ENCODE peak calls at places on chromosomes 2 and 18, in six cellular contexts. One of them, this sample, is unnamed.
A peak's percentile ranks its signal among the peaks of the same experiment; 100 is the strongest.

GRCh38 chr2:242053921-242054320 is 184.4 kb downstream of the RTP5 start:
- DNase-seq in SK-N-SH: no peak
- DNase-seq in HepG2: no peak
- DNase-seq in K562: no peak
- DNase-seq in H1: no peak
- DNase-seq in GM12878: no peak
- DNase-seq in this sample: no peak

GRCh38 chr2:197011033-197011432 is 84.5 kb upstream of the PGAP1 start:
- DNase-seq in SK-N-SH: no peak
- DNase-seq in HepG2: no peak
- DNase-seq in K562: no peak
- DNase-seq in H1: no peak
- DNase-seq in GM12878: no peak
- DNase-seq in this sample: no peak

GRCh38 chr2:32068-32467 is 14.2 kb downstream of the FAM110C start:
- DNase-seq in SK-N-SH: no peak
- DNase-seq in HepG2: no peak
- DNase-seq in K562: no peak
- DNase-seq in H1: no peak
- DNase-seq in GM12878: no peak
- DNase-seq in this sample: no peak

GRCh38 chr18:29882620-29883019 is 1159.9 kb downstream of the DSC3 start:
- DNase-seq in SK-N-SH: no peak
- DNase-seq in HepG2: no peak
- DNase-seq in K562: no peak
- DNase-seq in H1: no peak
- DNase-seq in GM12878: no peak
- DNase-seq in this sample: no peak

GRCh38 chr18:27413495-27414401 is 228.6 kb upstream of the CHST9 start:
- DNase-seq in SK-N-SH: no peak
- DNase-seq in HepG2: no peak
- DNase-seq in K562: no peak
- DNase-seq in H1: no peak
- DNase-seq in GM12878: no peak
- DNase-seq in this sample: no peak

GRCh38 chr18:49728542-49728941 is 84.8 kb downstream of the ACAA2 start:
- DNase-seq in SK-N-SH: peak; percentile 48
- DNase-seq in HepG2: peak; percentile 35
- DNase-seq in K562: peak; percentile 42
- DNase-seq in H1: peak; percentile 17
- DNase-seq in GM12878: no peak
- DNase-seq in this sample: peak; percentile 47

GRCh38 chr2:156818944-156819343 is 382.8 kb downstream of the GPD2 start:
- DNase-seq in SK-N-SH: no peak
- DNase-seq in HepG2: no peak
- DNase-seq in K562: no peak
- DNase-seq in H1: no peak
- DNase-seq in GM12878: no peak
- DNase-seq in this sample: no peak

GRCh38 chr2:121505005-121505404 is 25.7 kb upstream of the RNU4ATAC start:
- DNase-seq in SK-N-SH: no peak
- DNase-seq in HepG2: no peak
- DNase-seq in K562: no peak
- DNase-seq in H1: no peak
- DNase-seq in GM12878: no peak
- DNase-seq in this sample: no peak

GRCh38 chr2:2662037-2662846 is 331.2 kb upstream of the MYT1L start:
- DNase-seq in SK-N-SH: no peak
- DNase-seq in HepG2: no peak
- DNase-seq in K562: no peak
- DNase-seq in H1: no peak
- DNase-seq in GM12878: no peak
- DNase-seq in this sample: no peak

GRCh38 chr2:174901075-174901474 is 104.1 kb downstream of the CHN1 start:
- DNase-seq in SK-N-SH: no peak
- DNase-seq in HepG2: no peak
- DNase-seq in K562: no peak
- DNase-seq in H1: no peak
- DNase-seq in GM12878: no peak
- DNase-seq in this sample: no peak

GRCh38 chr2:33160217-33160616 is 213.5 kb downstream of the LTBP1 start:
- DNase-seq in SK-N-SH: no peak
- DNase-seq in HepG2: no peak
- DNase-seq in K562: no peak
- DNase-seq in H1: no peak
- DNase-seq in GM12878: no peak
- DNase-seq in this sample: no peak

GRCh38 chr2:120736202-120736954 is 710 bp downstream of the GLI2 start:
- DNase-seq in SK-N-SH: peak; percentile 72
- DNase-seq in HepG2: no peak
- DNase-seq in K562: no peak
- DNase-seq in H1: no peak
- DNase-seq in GM12878: no peak
- DNase-seq in this sample: no peak

GRCh38 chr18:23926590-23926989 is 88.0 kb upstream of the TTC39C start:
- DNase-seq in SK-N-SH: no peak
- DNase-seq in HepG2: peak; percentile 14
- DNase-seq in K562: no peak
- DNase-seq in H1: no peak
- DNase-seq in GM12878: no peak
- DNase-seq in this sample: no peak

GRCh38 chr2:29014811-29015414 is 33.8 kb downstream of the TOGARAM2 start:
- DNase-seq in SK-N-SH: no peak
- DNase-seq in HepG2: no peak
- DNase-seq in K562: no peak
- DNase-seq in H1: no peak
- DNase-seq in GM12878: no peak
- DNase-seq in this sample: no peak
- TF ChIP-seq YY1 in SK-N-SH: no peak
- TF ChIP-seq YY1 in HepG2: no peak
- TF ChIP-seq YY1 in K562: no peak
- TF ChIP-seq YY1 in H1: no peak
- TF ChIP-seq YY1 in GM12878: no peak
- TF ChIP-seq YY1 in this sample: no peak

DNA sequence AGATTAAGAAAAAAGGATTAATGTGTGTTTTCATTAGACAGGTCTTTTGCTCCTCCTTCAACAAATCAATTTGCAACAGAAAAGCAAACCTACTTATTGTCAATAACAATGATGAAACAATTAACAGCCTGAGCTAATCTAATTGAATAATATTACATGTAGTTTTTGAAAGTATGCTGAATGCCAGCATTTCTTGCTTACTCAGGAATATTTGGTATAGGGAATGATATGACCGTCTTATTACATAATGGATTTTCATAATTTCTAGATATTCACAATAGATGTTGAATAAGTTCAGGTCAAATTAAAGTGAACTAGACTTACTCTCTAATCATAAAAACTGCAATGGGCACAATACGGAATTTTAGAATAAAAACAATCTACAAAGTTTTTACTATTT is 1493.8 kb upstream of the NXPH2 start:
- DNase-seq in SK-N-SH: no peak
- DNase-seq in HepG2: no peak
- DNase-seq in K562: no peak
- DNase-seq in H1: no peak
- DNase-seq in GM12878: no peak
- DNase-seq in this sample: no peak
- TF ChIP-seq POLR2AphosphoS5 in SK-N-SH: no peak
- TF ChIP-seq POLR2AphosphoS5 in HepG2: no peak
- TF ChIP-seq POLR2AphosphoS5 in K562: no peak
- TF ChIP-seq POLR2AphosphoS5 in H1: no peak
- TF ChIP-seq POLR2AphosphoS5 in GM12878: no peak
- TF ChIP-seq POLR2AphosphoS5 in this sample: no peak

DNA sequence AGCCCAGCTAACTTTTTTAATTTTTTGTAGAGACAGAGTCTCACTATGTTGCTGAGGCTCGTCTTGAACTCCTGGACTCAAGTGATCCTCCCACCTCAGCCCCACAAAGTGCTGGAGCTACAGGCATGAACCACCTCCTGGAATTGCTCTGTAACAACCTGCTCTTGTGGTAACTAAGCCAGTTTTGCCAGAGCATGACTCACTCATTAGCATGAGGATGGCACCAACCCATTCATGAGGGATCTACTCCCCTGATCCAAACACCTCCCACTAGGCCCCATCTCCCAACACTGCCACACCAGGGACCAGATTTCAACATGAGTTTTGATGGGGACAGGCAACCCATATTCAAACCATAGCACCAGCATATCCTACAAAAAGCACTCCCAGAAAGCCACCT is 348.9 kb upstream of the RAB12 start:
- DNase-seq in SK-N-SH: no peak
- DNase-seq in HepG2: no peak
- DNase-seq in K562: no peak
- DNase-seq in H1: no peak
- DNase-seq in GM12878: no peak
- DNase-seq in this sample: no peak
- TF ChIP-seq YY1 in SK-N-SH: no peak
- TF ChIP-seq YY1 in HepG2: no peak
- TF ChIP-seq YY1 in K562: no peak
- TF ChIP-seq YY1 in H1: no peak
- TF ChIP-seq YY1 in GM12878: no peak
- TF ChIP-seq YY1 in this sample: no peak

GRCh38 chr2:158529379-158530110 is 72.8 kb downstream of the PKP4 start:
- DNase-seq in SK-N-SH: no peak
- DNase-seq in HepG2: no peak
- DNase-seq in K562: no peak
- DNase-seq in H1: no peak
- DNase-seq in GM12878: no peak
- DNase-seq in this sample: no peak
- TF ChIP-seq POLR2AphosphoS5 in SK-N-SH: no peak
- TF ChIP-seq POLR2AphosphoS5 in HepG2: no peak
- TF ChIP-seq POLR2AphosphoS5 in K562: no peak
- TF ChIP-seq POLR2AphosphoS5 in H1: no peak
- TF ChIP-seq POLR2AphosphoS5 in GM12878: no peak
- TF ChIP-seq POLR2AphosphoS5 in this sample: no peak

GRCh38 chr2:189347540-189347939 is 93.7 kb upstream of the WDR75 start:
- DNase-seq in SK-N-SH: no peak
- DNase-seq in HepG2: peak; percentile 56
- DNase-seq in K562: peak; percentile 25
- DNase-seq in H1: no peak
- DNase-seq in GM12878: peak; percentile 11
- DNase-seq in this sample: peak; percentile 53

GRCh38 chr2:189348369-189348768 is 92.9 kb upstream of the WDR75 start:
- DNase-seq in SK-N-SH: no peak
- DNase-seq in HepG2: no peak
- DNase-seq in K562: no peak
- DNase-seq in H1: no peak
- DNase-seq in GM12878: no peak
- DNase-seq in this sample: no peak

DNA sequence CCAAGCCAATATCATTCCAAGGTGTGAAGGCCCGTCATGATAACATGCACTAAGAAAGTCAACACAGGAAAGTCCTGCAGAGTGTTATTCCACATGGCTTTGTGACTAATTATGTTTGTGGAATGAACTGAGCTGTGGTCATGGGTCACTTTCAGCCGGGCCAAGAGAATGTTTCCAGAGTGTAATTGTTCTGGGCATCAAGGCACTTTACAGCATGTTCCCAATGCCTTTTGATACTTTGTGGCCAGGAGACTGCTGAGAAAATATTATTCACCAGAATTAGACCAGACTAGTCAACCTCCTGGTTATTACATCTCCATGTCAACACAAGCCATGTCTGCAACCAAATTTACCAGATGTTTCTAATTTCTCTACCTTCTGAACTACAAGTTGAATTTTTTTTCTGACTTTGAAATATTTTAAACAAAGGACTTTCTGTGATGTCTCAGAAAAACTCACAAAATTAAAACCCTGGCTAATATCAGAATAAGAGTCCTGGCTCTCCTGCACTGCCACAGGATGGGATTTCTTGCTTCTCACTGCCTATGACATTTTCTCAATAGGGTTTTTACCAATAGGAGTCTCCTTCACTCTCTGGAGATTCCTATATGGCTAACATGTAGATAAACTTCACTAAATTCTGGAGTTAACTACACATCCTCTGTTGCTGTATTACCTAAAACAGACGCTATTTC is 90.6 kb upstream of the WDR75 start:
- DNase-seq in SK-N-SH: no peak
- DNase-seq in HepG2: no peak
- DNase-seq in K562: no peak
- DNase-seq in H1: no peak
- DNase-seq in GM12878: no peak
- DNase-seq in this sample: no peak
- TF ChIP-seq YY1 in SK-N-SH: no peak
- TF ChIP-seq YY1 in HepG2: no peak
- TF ChIP-seq YY1 in K562: no peak
- TF ChIP-seq YY1 in H1: no peak
- TF ChIP-seq YY1 in GM12878: no peak
- TF ChIP-seq YY1 in this sample: no peak

DNA sequence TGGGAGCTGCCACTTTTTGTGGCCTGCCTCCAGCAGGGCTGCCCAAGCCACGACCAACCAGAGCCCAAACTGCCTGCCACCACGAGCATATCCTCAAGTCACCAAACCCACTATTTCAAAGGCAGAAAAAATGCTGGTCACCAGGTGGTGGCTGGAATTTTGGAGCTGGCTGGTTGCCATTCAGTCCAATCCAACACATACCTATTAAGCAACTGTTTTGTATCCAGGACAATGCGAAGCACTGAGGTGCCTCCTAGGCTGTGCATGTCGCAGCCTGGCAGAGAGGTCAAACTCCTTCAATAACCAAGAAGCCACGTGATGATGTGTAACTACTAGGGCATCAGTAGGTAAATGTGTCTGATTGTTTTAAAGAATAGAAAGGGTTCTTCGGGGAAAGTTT is 108.3 kb upstream of the PPP1CB start:
- DNase-seq in SK-N-SH: no peak
- DNase-seq in HepG2: peak; percentile 66
- DNase-seq in K562: no peak
- DNase-seq in H1: no peak
- DNase-seq in GM12878: no peak
- DNase-seq in this sample: no peak
- TF ChIP-seq POLR2AphosphoS5 in SK-N-SH: no peak
- TF ChIP-seq POLR2AphosphoS5 in HepG2: no peak
- TF ChIP-seq POLR2AphosphoS5 in K562: no peak
- TF ChIP-seq POLR2AphosphoS5 in H1: no peak
- TF ChIP-seq POLR2AphosphoS5 in GM12878: no peak
- TF ChIP-seq POLR2AphosphoS5 in this sample: no peak

DNA sequence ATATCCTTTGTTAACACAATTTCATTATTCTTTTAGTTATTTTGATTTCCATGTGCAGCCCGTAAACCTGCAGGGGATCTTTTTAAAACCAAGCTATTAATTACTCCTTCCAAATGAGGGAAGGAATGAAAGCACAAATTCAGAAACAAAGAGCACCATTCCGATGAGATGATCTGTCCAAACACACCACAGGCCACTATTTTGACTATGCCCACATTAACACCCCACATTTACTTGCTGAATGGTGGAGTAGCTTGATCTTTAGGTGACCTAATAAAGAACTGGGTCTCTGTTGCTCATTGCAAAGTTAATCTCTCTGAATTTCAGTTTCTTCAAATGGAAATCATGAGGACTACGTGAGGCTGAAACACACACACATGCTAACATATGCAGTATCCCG is 218.0 kb downstream of the IRS1 start:
- DNase-seq in SK-N-SH: no peak
- DNase-seq in HepG2: no peak
- DNase-seq in K562: no peak
- DNase-seq in H1: no peak
- DNase-seq in GM12878: no peak
- DNase-seq in this sample: no peak
- TF ChIP-seq YY1 in SK-N-SH: no peak
- TF ChIP-seq YY1 in HepG2: no peak
- TF ChIP-seq YY1 in K562: no peak
- TF ChIP-seq YY1 in H1: no peak
- TF ChIP-seq YY1 in GM12878: no peak
- TF ChIP-seq YY1 in this sample: no peak

This sample was measured in HCT116.